ENCODE peak calls at places on chromosomes 5 and 9, in five cellular contexts. One of them, this sample, is unnamed.

GRCh38 chr5:124713595-124713994 is 32.8 kb downstream of the ZNF608 start:
- DNase-seq in WERI-Rb-1: no peak
- DNase-seq in hypothalamus: no peak
- DNase-seq in CD8-positive, alpha-beta T cell: no peak
- DNase-seq in NCI-H1105: no peak
- DNase-seq in this sample: no peak

GRCh38 chr5:131382407-131383395 is 118.8 kb downstream of the CDC42SE2 start:
- DNase-seq in WERI-Rb-1: peak
- DNase-seq in CD8-positive, alpha-beta T cell: peak
- DNase-seq in NCI-H1105: no peak
- DNase-seq in hypothalamus: peak
- DNase-seq in this sample: no peak

GRCh38 chr9:120439147-120439546 is 140.8 kb downstream of the CDK5RAP2 start:
- DNase-seq in NCI-H1105: no peak
- DNase-seq in WERI-Rb-1: peak
- DNase-seq in CD8-positive, alpha-beta T cell: no peak
- DNase-seq in hypothalamus: no peak
- DNase-seq in this sample: no peak

GRCh38 chr5:1239514-1240251 is 14.5 kb downstream of the SLC6A18 start:
- DNase-seq in WERI-Rb-1: peak
- DNase-seq in NCI-H1105: no peak
- DNase-seq in hypothalamus: no peak
- DNase-seq in CD8-positive, alpha-beta T cell: no peak
- DNase-seq in this sample: no peak

GRCh38 chr5:149617760-149618306 is 36.5 kb downstream of the ARHGEF37 start:
- DNase-seq in hypothalamus: no peak
- DNase-seq in WERI-Rb-1: no peak
- DNase-seq in NCI-H1105: no peak
- DNase-seq in CD8-positive, alpha-beta T cell: no peak
- DNase-seq in this sample: no peak

GRCh38 chr9:33116855-33117254 is 40.4 kb upstream of the SMU1 start:
- DNase-seq in hypothalamus: no peak
- DNase-seq in CD8-positive, alpha-beta T cell: no peak
- DNase-seq in NCI-H1105: no peak
- DNase-seq in WERI-Rb-1: no peak
- DNase-seq in this sample: no peak

GRCh38 chr9:92097997-92098482 is 17.2 kb downstream of the SPTLC1 start:
- DNase-seq in CD8-positive, alpha-beta T cell: no peak
- DNase-seq in WERI-Rb-1: no peak
- DNase-seq in hypothalamus: peak
- DNase-seq in NCI-H1105: no peak
- DNase-seq in this sample: peak

GRCh38 chr9:129703121-129703520 is 37.7 kb downstream of the PRRX2 start:
- DNase-seq in NCI-H1105: no peak
- DNase-seq in WERI-Rb-1: no peak
- DNase-seq in hypothalamus: no peak
- DNase-seq in CD8-positive, alpha-beta T cell: no peak
- DNase-seq in this sample: no peak

GRCh38 chr5:119453045-119453383 is 717 bp downstream of the HSD17B4 start:
- DNase-seq in WERI-Rb-1: peak
- DNase-seq in CD8-positive, alpha-beta T cell: no peak
- DNase-seq in NCI-H1105: peak
- DNase-seq in hypothalamus: no peak
- DNase-seq in this sample: no peak

GRCh38 chr9:121634329-121634784 is 17.1 kb upstream of the DAB2IP start:
- DNase-seq in NCI-H1105: no peak
- DNase-seq in CD8-positive, alpha-beta T cell: no peak
- DNase-seq in hypothalamus: no peak
- DNase-seq in WERI-Rb-1: no peak
- DNase-seq in this sample: no peak

GRCh38 chr5:91383956-91384300 is 811 bp upstream of the ARRDC3 start:
- DNase-seq in hypothalamus: no peak
- DNase-seq in NCI-H1105: no peak
- DNase-seq in CD8-positive, alpha-beta T cell: no peak
- DNase-seq in WERI-Rb-1: peak
- DNase-seq in this sample: no peak

GRCh38 chr9:94287877-94288513 is 28.9 kb downstream of the ZNF169 start:
- DNase-seq in hypothalamus: no peak
- DNase-seq in WERI-Rb-1: no peak
- DNase-seq in CD8-positive, alpha-beta T cell: no peak
- DNase-seq in NCI-H1105: no peak
- DNase-seq in this sample: no peak

GRCh38 chr9:88722753-88723152 is 187.8 kb downstream of the NXNL2 start:
- DNase-seq in NCI-H1105: no peak
- DNase-seq in CD8-positive, alpha-beta T cell: no peak
- DNase-seq in WERI-Rb-1: no peak
- DNase-seq in hypothalamus: no peak
- DNase-seq in this sample: no peak

GRCh38 chr5:136311999-136312398 is 53.3 kb downstream of the TRPC7 start:
- DNase-seq in WERI-Rb-1: no peak
- DNase-seq in NCI-H1105: no peak
- DNase-seq in CD8-positive, alpha-beta T cell: no peak
- DNase-seq in hypothalamus: no peak
- DNase-seq in this sample: no peak

GRCh38 chr9:129182625-129183494 is 4.8 kb upstream of the IER5L start:
- DNase-seq in NCI-H1105: no peak
- DNase-seq in CD8-positive, alpha-beta T cell: no peak
- DNase-seq in hypothalamus: no peak
- DNase-seq in WERI-Rb-1: peak
- DNase-seq in this sample: peak

GRCh38 chr5:181100121-181101015 is 30.6 kb downstream of the OR2V1 start:
- DNase-seq in NCI-H1105: no peak
- DNase-seq in WERI-Rb-1: no peak
- DNase-seq in hypothalamus: no peak
- DNase-seq in CD8-positive, alpha-beta T cell: no peak
- DNase-seq in this sample: no peak

This sample was measured in psoas muscle.